ENCODE peak calls at places on chromosome 11, in four cellular contexts. T, Z, E and H are unnamed samples.

GRCh38 chr11:33303541-33303940 is 46.4 kb downstream of the HIPK3 start:
- DNase-seq in T (no peak), Z (no peak), E (no peak), H (no peak)

GRCh38 chr11:93542753-93543246 is 391 bp downstream of the SMCO4 start:
- DNase-seq in T (no peak), Z (peak), E (no peak), H (no peak)

GRCh38 chr11:44527476-44527875 is 38.0 kb upstream of the CD82 start:
- DNase-seq in T (no peak), Z (no peak), E (no peak), H (no peak)

GRCh38 chr11:3723014-3723708 is 52.0 kb upstream of the CHRNA10 start:
- DNase-seq in T (no peak), Z (no peak), E (peak), H (no peak)

GRCh38 chr11:95567685-95568084 is 221.9 kb downstream of the FAM76B start:
- DNase-seq in T (no peak), Z (no peak), E (no peak), H (no peak)

GRCh38 chr11:35937751-35938150 is 6.1 kb upstream of the LDLRAD3 start:
- DNase-seq in T (no peak), Z (no peak), E (no peak), H (no peak)

GRCh38 chr11:746289-747175 is 732 bp upstream of the TALDO1 start:
- DNase-seq in T (no peak), Z (no peak), E (no peak), H (no peak)

GRCh38 chr11:50174189-50174588 is 141.5 kb downstream of the OR4C45 start:
- DNase-seq in T (no peak), Z (no peak), E (peak), H (no peak)

GRCh38 chr11:120594746-120595145 is 83.2 kb downstream of the GRIK4 start:
- DNase-seq in T (peak), Z (no peak), E (no peak), H (no peak)

GRCh38 chr11:24421766-24422165 is 75.1 kb upstream of the LUZP2 start:
- DNase-seq in T (no peak), Z (no peak), E (peak), H (no peak)

GRCh38 chr11:66221726-66222236 is 46.7 kb upstream of the RAB1B start:
- DNase-seq in T (no peak), Z (no peak), E (no peak), H (no peak)

GRCh38 chr11:120657306-120658070 is 145.9 kb downstream of the GRIK4 start:
- DNase-seq in T (peak), Z (no peak), E (no peak), H (no peak)

GRCh38 chr11:12092714-12093113 is 17.7 kb upstream of the MICAL2 start:
- DNase-seq in T (no peak), Z (no peak), E (no peak), H (no peak)

GRCh38 chr11:33667819-33668467 is 32.7 kb downstream of the C11orf91 start:
- DNase-seq in T (no peak), Z (no peak), E (no peak), H (no peak)

GRCh38 chr11:110897035-110897434 is 184.8 kb upstream of the ARHGAP20 start:
- DNase-seq in T (no peak), Z (no peak), E (peak), H (no peak)

GRCh38 chr11:133926466-133927246 is 30.1 kb downstream of the IGSF9B start:
- DNase-seq in T (no peak), Z (no peak), E (no peak), H (no peak)

GRCh38 chr11:100875521-100875869 is 188.4 kb downstream of the ARHGAP42 start:
- DNase-seq in T (no peak), Z (no peak), E (no peak), H (no peak)

GRCh38 chr11:108117746-108118371 is 3.5 kb upstream of the ACAT1 start:
- DNase-seq in T (no peak), Z (no peak), E (no peak), H (no peak)

GRCh38 chr11:26928636-26929035 is 65.3 kb upstream of the FIBIN start:
- DNase-seq in T (no peak), Z (no peak), E (no peak), H (no peak)

GRCh38 chr11:1012740-1013627 is 23.5 kb downstream of the MUC6 start:
- DNase-seq in T (no peak), Z (no peak), E (no peak), H (no peak)

GRCh38 chr11:2586091-2586792 is 113.6 kb downstream of the KCNQ1OT1 start:
- DNase-seq in T (peak), Z (no peak), E (no peak), H (no peak)

GRCh38 chr11:129317564-129317963 is 58.1 kb upstream of the BARX2 start:
- DNase-seq in T (no peak), Z (no peak), E (no peak), H (no peak)